ENCODE peak calls at places on chromosome 3, in four cellular contexts. W is PC-3, K is neural progenitor cell, P is cardiac muscle cell. N is an unnamed sample.

GRCh38 chr3:52126500-52126899 is 27.7 kb downstream of the POC1A start:
- DNase-seq in K (no peak), P (no peak), W (no peak), N (no peak)

GRCh38 chr3:96813134-96813819 is 1.1 kb upstream of the EPHA6 start:
- DNase-seq in W (peak), K (peak), P (peak), N (peak)

GRCh38 chr3:142724682-142725351 is 983 bp downstream of the TRPC1 start:
- DNase-seq in W (peak), K (peak), P (no peak), N (peak)

GRCh38 chr3:177523991-177524438 is 326.7 kb upstream of the TBL1XR1 start:
- DNase-seq in P (peak), W (peak), K (no peak), N (no peak)

GRCh38 chr3:112352720-112353119 is 19.8 kb downstream of the CD200 start:
- DNase-seq in W (no peak), P (no peak), K (no peak), N (no peak)

GRCh38 chr3:10758304-10759037 is 57.6 kb upstream of the SLC6A11 start:
- DNase-seq in W (peak), K (peak), P (peak), N (no peak)

GRCh38 chr3:28726840-28727239 is 378.2 kb upstream of the AZI2 start:
- DNase-seq in K (peak), W (peak), P (peak), N (no peak)

GRCh38 chr3:150225986-150226385 is 182.1 kb upstream of the TSC22D2 start:
- DNase-seq in W (no peak), K (no peak), P (peak), N (no peak)

GRCh38 chr3:167969554-167969953 is 126.2 kb downstream of the GOLIM4 start:
- DNase-seq in P (no peak), W (no peak), K (no peak), N (no peak)

GRCh38 chr3:34009480-34009844 is 211.0 kb downstream of the PDCD6IP start:
- DNase-seq in K (peak), P (peak), W (no peak), N (no peak)

GRCh38 chr3:49652218-49652921 is 21.8 kb upstream of the APEH start:
- DNase-seq in P (no peak), W (no peak), K (no peak), N (no peak)

GRCh38 chr3:6113338-6113737 is 747.6 kb upstream of the GRM7 start:
- DNase-seq in W (no peak), K (no peak), P (no peak), N (no peak)

GRCh38 chr3:100492059-100492809 is at the start of gene TMEM45A:
- DNase-seq in P (peak), K (peak), W (peak), N (peak)

GRCh38 chr3:124824286-124824915 is 62.8 kb downstream of the ITGB5 start:
- DNase-seq in P (no peak), K (no peak), W (peak), N (no peak)

GRCh38 chr3:75396316-75396802 is 267.8 kb upstream of the FRG2C start:
- DNase-seq in W (no peak), K (no peak), P (no peak), N (no peak)

GRCh38 chr3:23219117-23219516 is 16.0 kb downstream of the UBE2E2 start:
- DNase-seq in P (no peak), K (no peak), W (peak), N (no peak)

DNA sequence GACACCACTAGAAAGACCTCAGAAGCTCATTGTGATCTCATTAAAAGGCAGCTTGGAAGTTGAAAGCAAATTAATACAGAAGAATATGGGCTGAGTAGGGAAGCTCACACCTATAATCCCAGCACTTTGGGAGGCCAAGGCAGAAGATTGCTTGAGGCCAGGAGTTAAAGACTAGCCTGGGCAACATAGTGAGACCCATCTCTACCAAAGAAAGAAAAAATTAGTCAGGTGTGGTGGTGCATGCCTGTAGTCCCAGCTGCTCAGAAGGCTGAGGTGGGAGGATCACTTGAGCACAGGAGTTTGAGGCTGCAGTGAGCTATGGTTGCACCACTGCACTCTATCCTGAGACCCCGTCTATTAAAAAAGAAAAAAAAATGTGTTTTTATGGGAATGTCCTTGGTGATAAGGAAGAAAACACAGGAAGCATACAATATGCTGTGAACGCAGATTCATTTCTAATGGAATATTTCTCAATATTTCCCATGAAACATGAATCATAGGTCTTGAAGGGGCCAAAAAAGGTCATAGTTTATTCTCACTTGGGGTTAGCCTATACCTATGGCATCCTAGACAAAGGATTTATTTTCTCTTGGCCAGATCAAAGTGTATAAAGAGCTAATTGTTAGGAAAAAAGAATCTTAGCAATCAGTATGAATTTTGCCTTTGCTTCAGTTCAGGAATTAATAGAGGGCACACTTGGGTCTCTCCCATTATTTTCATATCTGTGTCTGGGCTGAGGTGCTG is 98.1 kb downstream of the FNDC3B start:
- DNase-seq in P (peak), K (no peak), W (peak), N (no peak)
- H3K27ac ChIP-seq in P (peak), K (no peak), W (peak), N (peak)

DNA sequence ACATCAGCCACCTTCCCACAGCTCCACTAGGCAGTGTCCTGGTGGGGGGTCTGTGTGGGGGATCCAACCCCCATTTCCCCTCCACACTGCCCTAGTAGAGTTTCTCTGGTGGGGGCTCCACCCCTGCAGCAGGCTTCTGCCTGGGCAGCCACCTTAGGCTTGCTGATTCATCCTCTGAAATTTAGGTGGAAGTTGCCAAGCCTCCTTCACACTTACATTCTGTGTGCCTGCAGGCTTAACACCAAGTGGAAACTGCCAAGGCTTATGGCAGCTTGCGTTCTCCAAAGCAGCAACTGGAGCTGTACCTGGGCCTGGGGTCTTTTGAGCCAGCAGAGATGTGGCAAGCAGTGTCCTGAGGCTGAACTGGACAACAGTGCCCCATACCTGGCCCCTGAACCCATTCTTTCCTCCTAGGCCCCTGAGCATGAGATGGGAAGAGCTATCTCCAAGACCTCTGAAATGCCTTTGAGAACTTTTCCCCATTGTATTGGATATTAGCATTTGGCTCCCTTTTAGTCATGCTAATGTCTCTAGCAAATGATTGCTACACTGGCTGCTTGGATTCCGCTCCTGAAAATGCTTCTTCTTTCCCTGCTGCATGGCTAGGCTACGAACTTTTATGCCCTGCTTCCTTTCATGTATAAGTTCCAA is 32.5 kb downstream of the CPN2 start:
- DNase-seq in K (no peak), P (no peak), W (peak), N (no peak)
- H3K27ac ChIP-seq in K (no peak), P (no peak), W (no peak), N (no peak)

DNA sequence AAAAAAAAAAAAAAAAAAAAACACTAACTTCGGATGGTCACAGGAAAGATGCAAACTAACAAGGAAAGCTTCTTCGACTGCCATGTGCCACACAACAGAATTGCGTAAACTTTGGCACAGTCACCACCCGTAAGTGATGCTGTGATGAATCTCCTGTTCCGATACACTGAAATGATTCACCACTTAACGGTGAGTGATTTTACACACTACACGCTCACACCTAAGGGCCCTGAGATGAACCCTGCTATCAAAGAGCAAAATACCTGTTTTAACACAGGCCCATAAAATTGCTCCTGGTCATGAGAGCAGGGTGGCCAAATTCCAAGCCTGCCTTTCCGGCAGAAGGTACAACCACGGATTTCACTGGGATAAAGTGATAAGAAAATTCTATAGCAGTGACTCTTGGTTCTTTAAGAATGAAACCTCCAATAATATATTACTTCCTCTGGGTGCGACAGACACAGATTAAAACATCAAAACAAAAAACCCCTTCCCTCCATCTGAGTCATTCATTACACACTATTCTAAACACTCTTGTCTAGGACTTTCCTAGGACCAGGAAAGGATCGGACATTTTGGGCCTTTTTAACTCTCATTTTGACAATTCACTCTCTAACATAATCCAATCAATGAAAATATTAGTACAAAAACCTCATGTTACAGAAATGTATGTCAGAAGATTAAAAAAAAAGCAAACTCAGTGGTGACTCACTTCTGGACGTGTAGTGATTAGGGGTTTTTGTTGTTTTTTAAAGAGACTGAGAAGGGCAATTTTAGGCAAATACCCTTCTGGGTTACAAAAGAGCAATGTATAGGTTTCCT is 28.3 kb downstream of the LRIG1 start:
- DNase-seq in W (peak), K (no peak), P (peak), N (no peak)
- H3K27ac ChIP-seq in W (peak), K (peak), P (no peak), N (no peak)

GRCh38 chr3:134594236-134594825 is 56.5 kb downstream of the KY start:
- DNase-seq in W (no peak), P (no peak), K (no peak), N (no peak)

GRCh38 chr3:134592806-134593205 is 58.0 kb downstream of the KY start:
- DNase-seq in K (no peak), P (no peak), W (no peak), N (no peak)

DNA sequence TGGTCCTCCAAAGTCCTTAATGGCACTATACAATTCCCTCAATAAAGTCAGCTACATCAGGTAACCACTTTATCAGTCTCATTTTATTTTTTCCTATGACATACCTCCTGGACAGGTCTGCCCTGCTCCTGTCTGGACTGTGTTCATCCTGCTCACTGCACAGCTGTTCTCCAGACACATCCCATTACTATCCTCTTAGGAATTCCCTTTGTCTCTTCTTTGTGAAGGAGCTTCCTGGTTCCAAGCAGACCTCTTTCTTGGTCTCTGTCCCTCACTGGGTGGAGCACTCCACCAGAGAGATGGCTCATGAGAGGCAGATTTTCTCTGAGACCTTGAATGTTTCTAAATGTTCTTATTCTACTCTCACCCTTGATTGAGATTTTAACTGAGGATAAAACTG is 60.1 kb downstream of the KY start:
- DNase-seq in W (no peak), K (no peak), P (no peak), N (no peak)
- H3K27ac ChIP-seq in W (no peak), K (no peak), P (no peak), N (no peak)

DNA sequence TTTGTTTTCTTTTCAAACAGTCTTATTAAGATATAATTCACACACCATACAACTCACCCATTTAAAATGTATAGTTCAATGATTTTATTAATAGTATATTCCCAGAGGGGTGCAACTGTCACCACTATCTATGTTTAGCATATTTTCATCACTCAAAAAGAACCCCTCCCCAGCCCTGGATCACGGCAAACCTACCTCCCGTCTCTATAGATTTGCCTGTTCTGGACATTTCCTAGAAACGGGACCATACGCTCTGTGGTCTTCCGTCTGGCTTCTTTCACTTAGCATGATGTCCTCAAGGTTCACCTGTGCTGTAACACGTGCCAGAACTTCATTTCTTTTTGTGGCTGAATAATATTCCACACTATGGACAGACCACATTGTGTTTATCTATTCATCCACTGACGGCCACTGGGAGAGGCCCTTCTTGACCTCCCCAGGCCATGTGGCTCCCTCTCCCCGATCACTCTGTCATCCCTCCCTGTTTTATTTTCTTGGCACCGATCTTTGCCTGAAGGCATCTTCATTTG is 56.4 kb downstream of the IQSEC1 start:
- DNase-seq in K (no peak), P (no peak), W (no peak), N (no peak)
- H3K27ac ChIP-seq in K (no peak), P (no peak), W (no peak), N (peak)

N was measured in suprapubic skin.